ENCODE peak calls at places on chromosomes 1 and 21, in nine cellular contexts. I is upper lobe of right lung, F is SJSA1, K is right lobe of liver, V is transverse colon, B is pancreas, A is endodermal cell, M is BE2C, N is K562. X is an unnamed sample.

GRCh38 chr1:177913762-177914540 is 55.9 kb downstream of the SEC16B start:
- DNase-seq in I (no peak), F (no peak), K (no peak), V (peak; percentile 39), B (no peak), A (peak; percentile 80), M (no peak), N (no peak), X (no peak)

GRCh38 chr1:200116324-200116723 is 88.8 kb downstream of the NR5A2 start:
- DNase-seq in I (no peak), F (no peak), K (no peak), V (no peak), B (no peak), A (no peak), M (no peak), N (no peak), X (no peak)

GRCh38 chr21:27406297-27407009 is 439.6 kb upstream of the ADAMTS5 start:
- DNase-seq in I (no peak), F (no peak), K (no peak), V (no peak), B (no peak), A (no peak), M (no peak), N (no peak), X (no peak)

GRCh38 chr1:59833991-59834390 is 19.2 kb downstream of the HOOK1 start:
- DNase-seq in I (no peak), F (no peak), K (no peak), V (no peak), B (no peak), A (no peak), M (no peak), N (no peak), X (no peak)

GRCh38 chr1:1438531-1439381 is 3.3 kb downstream of the VWA1 start:
- DNase-seq in I (no peak), F (no peak), K (no peak), V (no peak), B (no peak), A (no peak), M (no peak), N (no peak), X (no peak)

GRCh38 chr1:162070825-162071224 is 1.3 kb downstream of the NOS1AP start:
- DNase-seq in I (no peak), F (no peak), K (peak; percentile 40), V (peak; percentile 25), B (no peak), A (peak; percentile 84), M (no peak), N (no peak), X (no peak)

GRCh38 chr1:32393832-32394140 is 455 bp downstream of the BSDC1 start:
- DNase-seq in I (no peak), F (no peak), K (peak; percentile 69), V (peak; percentile 66), B (no peak), A (no peak), M (no peak), N (no peak), X (no peak)

GRCh38 chr1:184888505-184888904 is 85.8 kb downstream of the NIBAN1 start:
- DNase-seq in I (no peak), F (no peak), K (no peak), V (no peak), B (no peak), A (no peak), M (no peak), N (no peak), X (no peak)

GRCh38 chr1:115890618-115891017 is 49.7 kb upstream of the NHLH2 start:
- DNase-seq in I (no peak), F (no peak), K (no peak), V (no peak), B (peak; percentile 21), A (no peak), M (no peak), N (no peak), X (no peak)

GRCh38 chr1:100785399-100786082 is 66.0 kb downstream of the VCAM1 start:
- DNase-seq in I (no peak), F (peak; percentile 84), K (no peak), V (no peak), B (no peak), A (no peak), M (no peak), N (no peak), X (no peak)

GRCh38 chr1:209328178-209328577 is 255.3 kb upstream of the CAMK1G start:
- DNase-seq in I (no peak), F (no peak), K (no peak), V (no peak), B (no peak), A (no peak), M (peak; percentile 14), N (no peak), X (no peak)

GRCh38 chr1:80540149-80540548 is 1260.6 kb upstream of the ADGRL2 start:
- DNase-seq in I (no peak), F (no peak), K (no peak), V (no peak), B (no peak), A (no peak), M (no peak), N (no peak), X (no peak)

GRCh38 chr21:42059721-42060120 is 11.4 kb upstream of the UMODL1 start:
- DNase-seq in I (peak; percentile 44), F (no peak), K (no peak), V (no peak), B (no peak), A (no peak), M (no peak), N (no peak), X (no peak)

GRCh38 chr1:184911103-184911502 is 63.2 kb downstream of the NIBAN1 start:
- DNase-seq in I (no peak), F (no peak), K (no peak), V (no peak), B (no peak), A (no peak), M (no peak), N (no peak), X (no peak)

GRCh38 chr1:157090196-157090647 is 9.4 kb downstream of the ETV3L start:
- DNase-seq in I (peak; percentile 90), F (peak; percentile 61), K (peak; percentile 86), V (peak; percentile 89), B (peak; percentile 89), A (peak; percentile 98), M (peak; percentile 93), N (peak; percentile 87), X (peak; percentile 45)

DNA sequence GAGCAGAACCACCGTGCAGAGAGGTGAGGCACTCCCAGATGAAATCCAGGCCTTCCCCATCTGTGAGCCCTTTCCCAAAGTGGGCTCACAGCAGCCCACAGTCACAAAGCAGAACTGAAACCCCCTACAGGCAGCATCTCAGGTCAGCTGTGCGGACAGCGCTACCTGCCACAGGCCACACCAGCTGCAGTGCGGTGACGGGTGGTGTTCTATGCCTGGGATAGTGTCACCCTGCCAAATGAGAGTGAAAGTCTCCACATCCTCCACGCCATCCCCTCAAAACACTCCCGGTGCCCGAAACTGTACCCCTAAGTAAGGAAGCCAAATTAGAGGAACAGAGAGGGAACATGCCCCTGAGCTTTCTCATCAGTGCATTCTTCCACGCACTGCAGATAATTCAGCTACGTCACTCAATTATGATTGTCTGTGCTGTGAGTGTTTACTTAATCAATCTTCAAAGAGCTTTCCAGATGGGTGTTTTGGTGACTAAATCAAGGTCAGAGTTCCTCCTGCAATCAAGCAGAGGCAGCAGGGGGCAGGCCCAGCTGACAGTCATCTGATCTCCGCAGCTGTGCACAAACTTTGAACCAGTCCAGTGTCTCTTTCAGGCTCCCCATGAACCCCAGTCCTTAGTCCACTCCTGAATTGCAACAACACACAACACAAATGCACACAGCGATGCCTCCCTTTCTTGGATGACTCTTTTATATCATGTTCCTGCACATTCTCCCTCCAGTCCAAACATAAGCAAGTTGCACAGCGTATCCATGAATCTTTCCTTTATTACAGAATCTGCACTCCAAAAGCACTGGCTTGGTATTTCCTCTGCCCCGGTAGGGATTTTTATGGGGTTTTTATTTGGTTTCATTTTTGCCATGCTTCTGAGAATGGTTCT is 150.0 kb downstream of the TOMM20 start:
- DNase-seq in I (peak; percentile 80), F (peak; percentile 70), K (peak; percentile 80), V (peak; percentile 79), B (no peak), A (no peak), M (peak; percentile 56), N (peak; percentile 77), X (peak; percentile 90)
- H3K4me3 ChIP-seq in I (no peak overlapping the region), F (no peak overlapping the region), K (peak overlapping the region; percentile 5), V (peak overlapping the region; percentile 17), B (no peak overlapping the region), A (no peak overlapping the region), M (no peak overlapping the region), N (no peak overlapping the region), X (peak overlapping the region; percentile 25)

GRCh38 chr1:39637301-39637700 is 2.1 kb downstream of the HEYL start:
- DNase-seq in I (no peak), F (peak; percentile 62), K (no peak), V (no peak), B (no peak), A (no peak), M (no peak), N (no peak), X (no peak)
- H3K4me3 ChIP-seq in I (peak overlapping the region; percentile 61), F (peak overlapping the region; percentile 75), K (no peak overlapping the region), V (no peak overlapping the region), B (peak overlapping the region; percentile 79), A (no peak overlapping the region), M (no peak overlapping the region), N (no peak overlapping the region), X (no peak overlapping the region)

DNA sequence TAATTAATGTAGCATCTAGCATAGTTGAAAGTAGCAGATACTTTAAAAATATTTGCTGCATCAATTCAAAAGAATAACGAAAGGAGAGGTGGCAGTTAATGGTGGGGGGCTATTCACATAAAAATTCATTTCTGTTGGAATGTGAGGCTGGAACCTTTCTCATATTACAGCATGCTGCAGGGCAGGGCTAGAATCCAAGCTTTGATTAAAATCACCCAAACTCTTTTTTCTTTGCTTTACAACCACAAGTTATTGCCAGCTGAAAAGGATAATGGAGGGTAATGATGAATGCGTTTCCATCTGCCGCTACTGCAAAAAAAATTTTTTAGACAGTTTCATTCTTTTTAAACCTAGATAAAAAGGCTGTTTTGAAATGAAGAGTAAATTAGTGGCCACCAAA is 9.8 kb downstream of the DISP1 start:
- DNase-seq in I (no peak), F (peak; percentile 44), K (no peak), V (no peak), B (no peak), A (no peak), M (no peak), N (no peak), X (no peak)
- H3K4me3 ChIP-seq in I (no peak overlapping the region), F (no peak overlapping the region), K (no peak overlapping the region), V (no peak overlapping the region), B (no peak overlapping the region), A (no peak overlapping the region), M (no peak overlapping the region), N (no peak overlapping the region), X (no peak overlapping the region)

DNA sequence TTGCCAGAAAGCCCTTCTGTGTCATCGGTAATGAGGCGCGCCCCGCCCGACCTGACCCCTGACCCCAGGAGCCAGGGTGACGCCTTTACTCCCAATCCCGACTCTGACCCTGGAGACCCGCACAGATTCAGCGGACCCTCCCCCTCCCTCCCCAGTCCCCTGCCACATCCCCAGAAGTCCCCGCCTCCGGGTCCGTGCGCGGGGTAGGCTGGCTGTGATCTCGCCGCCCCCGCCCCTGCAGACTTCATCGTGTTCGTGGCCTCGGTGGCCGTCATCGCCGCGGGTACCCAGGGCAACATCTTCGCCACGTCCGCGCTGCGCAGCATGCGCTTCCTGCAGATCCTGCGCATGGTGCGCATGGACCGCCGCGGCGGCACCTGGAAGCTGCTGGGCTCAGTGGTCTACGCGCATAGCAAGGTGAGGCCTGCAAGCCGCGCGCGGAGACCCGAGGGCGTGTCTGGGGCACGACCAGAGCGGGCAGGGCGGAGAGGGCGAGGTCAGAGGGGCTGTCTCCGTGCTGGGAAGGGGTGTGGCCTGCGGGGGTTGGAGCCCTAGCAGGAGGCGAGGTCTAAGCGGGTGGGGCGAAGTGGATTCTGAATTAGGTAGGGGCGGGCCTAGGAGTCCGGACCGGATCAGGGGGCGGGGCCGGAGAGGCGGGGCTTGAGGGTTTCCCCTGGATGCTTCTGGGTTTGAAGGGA is 34.8 kb downstream of the KCNQ4 start:
- DNase-seq in I (peak; percentile 87), F (no peak), K (peak; percentile 71), V (peak; percentile 84), B (peak; percentile 56), A (peak; percentile 98), M (no peak), N (peak; percentile 77), X (peak; percentile 71)
- H3K4me3 ChIP-seq in I (peak overlapping the region; percentile 51), F (no peak overlapping the region), K (peak overlapping the region; percentile 40), V (peak overlapping the region; percentile 48), B (peak overlapping the region; percentile 38), A (peak overlapping the region; percentile 70), M (no peak overlapping the region), N (no peak overlapping the region), X (peak overlapping the region; percentile 54)

X was measured in GM06990.